ENCODE peak calls at places on chromosomes 16 and 17, in eight cellular contexts. Z is foreskin fibroblast, U is psoas muscle, I is IMR-90, G is HL-60, C is epithelial cell of esophagus, S is A549, B is AG04449. J is an unnamed sample.
A peak's percentile ranks its signal among the peaks of the same experiment; 100 is the strongest.

GRCh38 chr17:57751348-57751970 is 6.4 kb upstream of the CCDC182 start:
- DNase-seq in U (no peak), Z (no peak), I (no peak), B (no peak), G (peak; percentile 20), S (no peak), C (no peak), J (no peak)

GRCh38 chr17:79845601-79845949 is 6.3 kb upstream of the CBX4 start:
- DNase-seq in G (peak; percentile 51), I (no peak), U (no peak), S (peak; percentile 65), Z (no peak), C (no peak), B (no peak), J (no peak)

GRCh38 chr17:62187681-62188080 is 122.6 kb upstream of the MED13 start:
- DNase-seq in C (peak; percentile 27), S (no peak), U (no peak), B (no peak), I (peak; percentile 66), Z (no peak), G (no peak), J (peak; percentile 92)

GRCh38 chr17:1643293-1643998 is 2.1 kb downstream of the SCARF1 start:
- DNase-seq in B (no peak), I (no peak), G (peak; percentile 8), U (peak; percentile 67), C (peak; percentile 85), S (peak; percentile 49), Z (no peak), J (no peak)

GRCh38 chr16:67967183-67967955 is 1.1 kb downstream of the SLC12A4 start:
- DNase-seq in S (no peak), G (no peak), C (peak; percentile 52), Z (peak; percentile 42), I (no peak), U (no peak), B (no peak), J (peak; percentile 20)

GRCh38 chr17:65697661-65698060 is 136.2 kb upstream of the AXIN2 start:
- DNase-seq in Z (no peak), C (no peak), U (no peak), I (no peak), B (no peak), G (no peak), S (no peak), J (no peak)

GRCh38 chr16:65409505-65409904 is 287.6 kb upstream of the CDH11 start:
- DNase-seq in B (no peak), S (no peak), C (peak; percentile 73), U (no peak), G (no peak), Z (peak; percentile 24), I (peak; percentile 59), J (no peak)

GRCh38 chr17:68707032-68707431 is 105.9 kb upstream of the FAM20A start:
- DNase-seq in S (no peak), G (no peak), U (no peak), Z (peak; percentile 79), I (peak; percentile 56), B (peak; percentile 62), C (peak; percentile 76), J (no peak)

GRCh38 chr17:50640701-50641338 is 6.1 kb downstream of the ABCC3 start:
- DNase-seq in I (no peak), U (no peak), S (peak; percentile 79), Z (no peak), C (peak; percentile 46), G (peak; percentile 49), B (no peak), J (no peak)

GRCh38 chr17:19726615-19727376 is 10.4 kb upstream of the SLC47A2 start:
- DNase-seq in Z (no peak), C (no peak), U (no peak), G (no peak), S (no peak), I (no peak), B (no peak), J (no peak)

GRCh38 chr17:16378631-16379282 is 2.1 kb upstream of the UBB start:
- DNase-seq in C (peak; percentile 99), U (peak; percentile 44), B (no peak), I (no peak), S (peak; percentile 78), G (no peak), Z (no peak), J (no peak)

GRCh38 chr16:252366-253337 is 18.0 kb downstream of the FAM234A start:
- DNase-seq in I (no peak), C (no peak), U (no peak), G (peak; percentile 43), B (no peak), Z (no peak), S (no peak), J (no peak)

GRCh38 chr17:44829558-44830358 is at the start of gene GJC1:
- DNase-seq in B (no peak), C (peak; percentile 37), I (no peak), G (no peak), S (peak; percentile 48), U (peak; percentile 56), Z (no peak), J (no peak)

GRCh38 chr16:69566437-69567030 is 768 bp downstream of the NFAT5 start:
- DNase-seq in S (peak; percentile 79), Z (peak; percentile 59), C (peak; percentile 66), G (peak; percentile 42), B (no peak), I (peak; percentile 68), U (peak; percentile 77), J (no peak)

GRCh38 chr17:19284005-19284959 is 47.1 kb downstream of the EPN2 start:
- DNase-seq in S (no peak), G (no peak), U (no peak), I (no peak), B (no peak), Z (no peak), C (no peak), J (no peak)

GRCh38 chr17:78375401-78376079 is 2.9 kb upstream of the PGS1 start:
- DNase-seq in S (peak; percentile 60), B (no peak), I (peak; percentile 98), Z (peak; percentile 87), G (peak; percentile 60), C (peak; percentile 93), U (no peak), J (peak; percentile 61)

DNA sequence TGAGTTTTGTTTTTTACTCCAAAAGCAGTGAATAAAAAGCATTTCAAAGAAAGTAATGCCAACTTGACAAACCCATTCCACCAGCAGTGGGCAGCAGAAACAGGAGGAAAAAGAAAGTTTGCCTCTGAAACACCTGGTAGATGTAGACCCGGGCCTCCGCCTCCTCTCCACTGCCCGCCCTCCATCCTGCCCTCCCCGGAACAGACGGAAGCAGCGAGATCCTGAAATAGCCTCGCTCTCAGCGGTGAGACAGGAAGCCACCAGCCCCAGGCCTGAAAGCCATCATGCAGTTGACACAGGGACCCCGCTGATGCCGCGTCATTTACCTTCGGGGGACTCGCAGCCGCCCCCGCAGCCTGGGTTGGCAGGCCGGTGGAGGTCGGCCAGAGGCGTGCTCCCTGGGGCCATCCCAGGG is 67.8 kb downstream of the C16orf78 start:
- DNase-seq in U (no peak), Z (no peak), C (no peak), S (no peak), I (no peak), G (no peak), B (no peak), J (no peak)
- TF ChIP-seq CTCF in U (no peak), Z (no peak), C (no peak), S (no peak), I (no peak), G (no peak), B (no peak), J (no peak)

DNA sequence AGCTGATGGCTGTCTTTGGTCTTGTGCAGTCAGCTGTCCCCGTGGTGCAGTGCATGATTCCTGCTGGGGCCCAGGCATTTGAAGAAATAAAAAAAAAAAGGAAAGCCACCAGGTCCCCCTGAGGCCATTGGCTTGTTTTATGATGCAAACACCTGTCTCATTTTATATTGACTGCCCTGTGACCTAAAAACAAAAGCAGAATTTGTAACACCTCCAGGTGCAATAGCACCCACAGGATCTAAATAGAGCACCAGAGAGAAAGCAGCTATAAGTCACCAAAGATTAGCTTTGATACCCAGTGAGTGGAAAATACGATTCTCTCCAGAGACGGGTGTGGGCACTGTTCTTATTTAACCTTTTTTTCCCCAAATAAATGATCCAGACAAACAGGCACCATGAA is 258.8 kb downstream of the HS3ST3B1 start:
- DNase-seq in I (no peak), C (no peak), Z (no peak), U (no peak), S (no peak), B (no peak), G (no peak), J (no peak)
- H3K4me3 ChIP-seq in I (no peak overlapping the region), C (no peak overlapping the region), Z (no peak overlapping the region), U (no peak overlapping the region), S (no peak overlapping the region), B (no peak overlapping the region), G (no peak overlapping the region), J (no peak overlapping the region)

GRCh38 chr16:4667203-4667983 is 26.0 kb upstream of the NUDT16L1 start:
- DNase-seq in G (no peak), I (no peak), Z (no peak), B (no peak), C (no peak), U (no peak), S (no peak), J (no peak)

GRCh38 chr16:4664538-4665418 is 28.6 kb upstream of the NUDT16L1 start:
- DNase-seq in Z (no peak), G (peak; percentile 89), I (no peak), B (no peak), U (peak; percentile 64), S (peak; percentile 22), C (peak; percentile 54), J (no peak)

GRCh38 chr16:4663756-4664465 is 29.5 kb upstream of the NUDT16L1 start:
- DNase-seq in S (no peak), C (no peak), I (no peak), G (peak; percentile 98), Z (no peak), U (peak; percentile 73), B (no peak), J (no peak)

GRCh38 chr16:4668313-4668960 is 24.9 kb upstream of the NUDT16L1 start:
- DNase-seq in I (no peak), B (no peak), C (no peak), U (no peak), G (no peak), S (no peak), Z (no peak), J (no peak)

GRCh38 chr16:4666537-4667202 is 26.7 kb upstream of the NUDT16L1 start:
- DNase-seq in Z (no peak), B (no peak), C (no peak), S (no peak), U (no peak), I (no peak), G (no peak), J (no peak)
- TF ChIP-seq CTCF in Z (no peak), B (no peak), C (no peak), S (no peak), U (no peak), I (no peak), G (no peak), J (no peak)

DNA sequence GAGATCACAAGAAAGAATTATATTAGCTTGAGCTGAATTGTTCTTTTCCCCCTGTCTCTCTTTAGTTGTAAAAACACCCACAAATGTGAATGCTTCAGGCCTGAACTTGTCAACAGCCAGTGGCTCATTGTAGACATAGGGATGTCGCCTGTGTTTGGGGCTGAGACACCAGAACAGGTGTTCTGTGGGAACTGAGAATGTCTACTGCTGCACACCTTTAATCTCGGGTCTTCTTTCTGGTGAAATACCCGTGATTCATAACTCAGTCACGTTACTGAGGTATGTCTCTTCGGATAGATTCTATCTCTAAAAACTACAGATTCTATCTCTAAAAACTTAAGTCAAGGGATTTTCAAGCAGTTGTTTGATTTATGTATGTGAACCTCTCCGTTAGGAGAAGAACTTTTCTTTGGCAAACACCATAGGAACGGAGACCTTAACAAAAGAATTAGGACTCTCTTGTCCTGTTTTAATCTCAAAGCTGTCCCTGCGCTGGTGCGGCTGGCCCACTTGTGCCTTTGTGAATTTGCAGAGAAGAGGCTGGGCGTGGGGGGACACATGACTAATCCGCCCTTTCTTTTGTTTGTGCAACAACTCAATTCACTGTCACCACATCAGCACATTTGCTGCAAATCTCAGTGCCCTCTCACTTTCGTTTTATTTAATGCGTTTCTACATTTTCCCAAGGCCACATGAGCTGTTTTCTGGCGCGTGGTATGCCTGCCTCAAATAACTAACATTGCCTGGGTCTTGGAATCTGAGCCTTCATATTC is 643.0 kb downstream of the MAF start:
- DNase-seq in G (no peak), S (no peak), B (no peak), Z (no peak), U (no peak), I (no peak), C (no peak), J (no peak)
- H3K4me3 ChIP-seq in G (no peak overlapping the region), S (no peak overlapping the region), B (no peak overlapping the region), Z (no peak overlapping the region), U (no peak overlapping the region), I (no peak overlapping the region), C (no peak overlapping the region), J (no peak overlapping the region)